ENCODE peak calls at places on chromosomes 2 and 18, in four cellular contexts. Y is GM03348; H is stimulated activated CD4-positive, alpha-beta T cell treated with anti-CD3 and anti-CD28 coated beads, Interleukin-2, amount 100 ng/mL, for 48 hours; A is RWPE1. K is an unnamed sample.
A peak's percentile ranks its signal among the peaks of the same experiment; 100 is the strongest.

GRCh38 chr2:241852116-241852980 is 6.3 kb downstream of the PDCD1 start:
- DNase-seq in A (no peak), H (no peak), Y (no peak), K (no peak)

GRCh38 chr2:75560768-75561565 is at the start of gene EVA1A:
- DNase-seq in A (peak; percentile 57), H (no peak), Y (peak; percentile 85), K (peak; percentile 88)

GRCh38 chr2:176111891-176112374 is 4.6 kb upstream of the HOXD10 start:
- DNase-seq in A (no peak), H (no peak), Y (no peak), K (peak; percentile 56)

GRCh38 chr2:200843993-200844948 is 20.2 kb downstream of the CLK1 start:
- DNase-seq in A (no peak), H (no peak), Y (no peak), K (no peak)

GRCh38 chr18:36745219-36745975 is 83.4 kb downstream of the TPGS2 start:
- DNase-seq in Y (no peak), H (no peak), A (peak; percentile 10), K (no peak)

GRCh38 chr2:134252092-134252775 is 1.6 kb upstream of the MGAT5 start:
- DNase-seq in H (no peak), Y (peak; percentile 13), A (no peak), K (peak; percentile 80)

GRCh38 chr2:15677141-15677911 is 85.7 kb downstream of the DDX1 start:
- DNase-seq in Y (no peak), A (no peak), H (no peak), K (no peak)

GRCh38 chr2:237122214-237122666 is 36.6 kb downstream of the COPS8 start:
- DNase-seq in H (peak; percentile 59), Y (peak; percentile 84), A (peak; percentile 35), K (peak; percentile 92)

GRCh38 chr18:55096261-55097026 is 137.2 kb upstream of the CCDC68 start:
- DNase-seq in A (peak; percentile 13), H (no peak), Y (peak; percentile 66), K (peak; percentile 79)

GRCh38 chr2:138922973-138923563 is 142.9 kb upstream of the NXPH2 start:
- DNase-seq in Y (peak; percentile 17), H (no peak), A (peak; percentile 6), K (peak; percentile 43)